ENCODE peak calls at places on chromosome 17, in seven cellular contexts. One of them, this sample, is unnamed.

GRCh38 chr17:35786941-35787432 is 8.5 kb downstream of the MMP28 start:
- DNase-seq in non-pigmented ciliary epithelial cell: no peak
- DNase-seq in NCI-H460: no peak
- DNase-seq in H9: peak
- DNase-seq in HS-27A: no peak
- DNase-seq in small intestine: peak
- DNase-seq in stimulated activated naive B cell treated with anti-CD40 and anti-IgM and Interleukin-4, amounts not matched to agents 10 μg/mL and 1 μg/mL and 100 μg/mL, for 72 hours: no peak
- DNase-seq in this sample: peak

GRCh38 chr17:42142371-42142896 is 12.4 kb downstream of the RAB5C start:
- DNase-seq in HS-27A: peak
- DNase-seq in small intestine: no peak
- DNase-seq in non-pigmented ciliary epithelial cell: peak
- DNase-seq in stimulated activated naive B cell treated with anti-CD40 and anti-IgM and Interleukin-4, amounts not matched to agents 10 μg/mL and 1 μg/mL and 100 μg/mL, for 72 hours: no peak
- DNase-seq in H9: no peak
- DNase-seq in NCI-H460: no peak
- DNase-seq in this sample: no peak

GRCh38 chr17:66897141-66897540 is 62.2 kb downstream of the CACNG5 start:
- DNase-seq in NCI-H460: no peak
- DNase-seq in stimulated activated naive B cell treated with anti-CD40 and anti-IgM and Interleukin-4, amounts not matched to agents 10 μg/mL and 1 μg/mL and 100 μg/mL, for 72 hours: no peak
- DNase-seq in non-pigmented ciliary epithelial cell: no peak
- DNase-seq in HS-27A: no peak
- DNase-seq in H9: no peak
- DNase-seq in small intestine: no peak
- DNase-seq in this sample: no peak

GRCh38 chr17:50187403-50187735 is 14.1 kb downstream of the COL1A1 start:
- DNase-seq in HS-27A: no peak
- DNase-seq in NCI-H460: no peak
- DNase-seq in small intestine: no peak
- DNase-seq in stimulated activated naive B cell treated with anti-CD40 and anti-IgM and Interleukin-4, amounts not matched to agents 10 μg/mL and 1 μg/mL and 100 μg/mL, for 72 hours: no peak
- DNase-seq in non-pigmented ciliary epithelial cell: no peak
- DNase-seq in H9: no peak
- DNase-seq in this sample: no peak

GRCh38 chr17:60102632-60103047 is 23.9 kb upstream of the HEATR6 start:
- DNase-seq in H9: no peak
- DNase-seq in stimulated activated naive B cell treated with anti-CD40 and anti-IgM and Interleukin-4, amounts not matched to agents 10 μg/mL and 1 μg/mL and 100 μg/mL, for 72 hours: peak
- DNase-seq in small intestine: peak
- DNase-seq in NCI-H460: no peak
- DNase-seq in non-pigmented ciliary epithelial cell: no peak
- DNase-seq in HS-27A: no peak
- DNase-seq in this sample: no peak

GRCh38 chr17:57604771-57605733 is 140.0 kb downstream of the CCDC182 start:
- DNase-seq in H9: no peak
- DNase-seq in HS-27A: no peak
- DNase-seq in NCI-H460: no peak
- DNase-seq in small intestine: peak
- DNase-seq in non-pigmented ciliary epithelial cell: no peak
- DNase-seq in stimulated activated naive B cell treated with anti-CD40 and anti-IgM and Interleukin-4, amounts not matched to agents 10 μg/mL and 1 μg/mL and 100 μg/mL, for 72 hours: peak
- DNase-seq in this sample: peak

GRCh38 chr17:27565874-27566672 is 64.9 kb upstream of the LGALS9 start:
- DNase-seq in HS-27A: no peak
- DNase-seq in stimulated activated naive B cell treated with anti-CD40 and anti-IgM and Interleukin-4, amounts not matched to agents 10 μg/mL and 1 μg/mL and 100 μg/mL, for 72 hours: peak
- DNase-seq in non-pigmented ciliary epithelial cell: no peak
- DNase-seq in NCI-H460: no peak
- DNase-seq in H9: no peak
- DNase-seq in small intestine: no peak
- DNase-seq in this sample: no peak

GRCh38 chr17:10403589-10403988 is 18.2 kb downstream of the MYH8 start:
- DNase-seq in H9: no peak
- DNase-seq in NCI-H460: no peak
- DNase-seq in stimulated activated naive B cell treated with anti-CD40 and anti-IgM and Interleukin-4, amounts not matched to agents 10 μg/mL and 1 μg/mL and 100 μg/mL, for 72 hours: no peak
- DNase-seq in small intestine: peak
- DNase-seq in non-pigmented ciliary epithelial cell: no peak
- DNase-seq in HS-27A: no peak
- DNase-seq in this sample: no peak

GRCh38 chr17:57588086-57588485 is 157.0 kb downstream of the CCDC182 start:
- DNase-seq in HS-27A: no peak
- DNase-seq in non-pigmented ciliary epithelial cell: no peak
- DNase-seq in NCI-H460: no peak
- DNase-seq in H9: no peak
- DNase-seq in small intestine: no peak
- DNase-seq in stimulated activated naive B cell treated with anti-CD40 and anti-IgM and Interleukin-4, amounts not matched to agents 10 μg/mL and 1 μg/mL and 100 μg/mL, for 72 hours: no peak
- DNase-seq in this sample: no peak

GRCh38 chr17:73068322-73069153 is 23.9 kb downstream of the SLC39A11 start:
- DNase-seq in stimulated activated naive B cell treated with anti-CD40 and anti-IgM and Interleukin-4, amounts not matched to agents 10 μg/mL and 1 μg/mL and 100 μg/mL, for 72 hours: no peak
- DNase-seq in small intestine: peak
- DNase-seq in non-pigmented ciliary epithelial cell: peak
- DNase-seq in NCI-H460: no peak
- DNase-seq in H9: no peak
- DNase-seq in HS-27A: no peak
- DNase-seq in this sample: peak

GRCh38 chr17:67285360-67285759 is 40.4 kb upstream of the HELZ start:
- DNase-seq in NCI-H460: no peak
- DNase-seq in stimulated activated naive B cell treated with anti-CD40 and anti-IgM and Interleukin-4, amounts not matched to agents 10 μg/mL and 1 μg/mL and 100 μg/mL, for 72 hours: no peak
- DNase-seq in HS-27A: no peak
- DNase-seq in small intestine: no peak
- DNase-seq in non-pigmented ciliary epithelial cell: no peak
- DNase-seq in H9: no peak
- DNase-seq in this sample: no peak

GRCh38 chr17:55818451-55819375 is 67.9 kb downstream of the PCTP start:
- DNase-seq in stimulated activated naive B cell treated with anti-CD40 and anti-IgM and Interleukin-4, amounts not matched to agents 10 μg/mL and 1 μg/mL and 100 μg/mL, for 72 hours: no peak
- DNase-seq in HS-27A: no peak
- DNase-seq in NCI-H460: no peak
- DNase-seq in H9: no peak
- DNase-seq in small intestine: no peak
- DNase-seq in non-pigmented ciliary epithelial cell: no peak
- DNase-seq in this sample: no peak

GRCh38 chr17:2179615-2180295 is 123.8 kb downstream of the SMG6 start:
- DNase-seq in non-pigmented ciliary epithelial cell: no peak
- DNase-seq in H9: no peak
- DNase-seq in NCI-H460: no peak
- DNase-seq in stimulated activated naive B cell treated with anti-CD40 and anti-IgM and Interleukin-4, amounts not matched to agents 10 μg/mL and 1 μg/mL and 100 μg/mL, for 72 hours: no peak
- DNase-seq in small intestine: peak
- DNase-seq in HS-27A: no peak
- DNase-seq in this sample: peak

This sample was measured in hepatocyte.